ENCODE peak calls at places on chromosomes 7 and 10, in four cellular contexts. Y, O, F and P are unnamed samples.

GRCh38 chr10:69145864-69146263 is 21.9 kb downstream of the VPS26A start:
- DNase-seq in Y (no peak), O (no peak), F (no peak), P (no peak)

GRCh38 chr7:140653319-140654108 is 12.9 kb upstream of the DENND2A start:
- DNase-seq in Y (peak), O (peak), F (no peak), P (peak)

GRCh38 chr10:113957013-113957412 is 86.7 kb upstream of the ADRB1 start:
- DNase-seq in Y (no peak), O (peak), F (no peak), P (no peak)

GRCh38 chr7:16357474-16357873 is 63.9 kb downstream of the CRPPA start:
- DNase-seq in Y (no peak), O (no peak), F (no peak), P (no peak)

GRCh38 chr7:23474098-23474828 is 4.0 kb upstream of the IGF2BP3 start:
- DNase-seq in Y (peak), O (peak), F (peak), P (peak)

GRCh38 chr10:14358886-14359573 is 28.3 kb upstream of the FRMD4A start:
- DNase-seq in Y (no peak), O (no peak), F (no peak), P (no peak)

GRCh38 chr7:23598321-23598720 is 1.1 kb downstream of the CCDC126 start:
- DNase-seq in Y (no peak), O (no peak), F (no peak), P (peak)

GRCh38 chr7:157643525-157643970 is 306.7 kb downstream of the DNAJB6 start:
- DNase-seq in Y (no peak), O (no peak), F (no peak), P (no peak)

GRCh38 chr7:152571031-152571430 is 104.9 kb downstream of the XRCC2 start:
- DNase-seq in Y (no peak), O (no peak), F (no peak), P (no peak)

GRCh38 chr7:3301831-3302618 is 973 bp downstream of the SDK1 start:
- DNase-seq in Y (peak), O (peak), F (no peak), P (peak)

GRCh38 chr7:27236053-27236410 is 6.6 kb upstream of the EVX1 start:
- DNase-seq in Y (no peak), O (no peak), F (no peak), P (peak)

GRCh38 chr10:10818082-10818481 is 199.6 kb upstream of the CELF2 start:
- DNase-seq in Y (no peak), O (peak), F (no peak), P (no peak)

GRCh38 chr7:19619122-19619521 is 89.7 kb downstream of the POLR1F start:
- DNase-seq in Y (no peak), O (no peak), F (no peak), P (peak)

GRCh38 chr7:11083214-11083568 is 109.5 kb downstream of the PHF14 start:
- DNase-seq in Y (no peak), O (no peak), F (no peak), P (no peak)

GRCh38 chr10:94217431-94217830 is 145.3 kb downstream of the NOC3L start:
- DNase-seq in Y (no peak), O (no peak), F (no peak), P (no peak)

GRCh38 chr7:6650521-6651011 is 13.4 kb downstream of the ZNF316 start:
- DNase-seq in Y (no peak), O (no peak), F (no peak), P (no peak)

GRCh38 chr7:927031-927671 is 27.3 kb downstream of the ADAP1 start:
- DNase-seq in Y (no peak), O (peak), F (no peak), P (peak)

GRCh38 chr7:111329367-111330234 is 232.7 kb downstream of the IMMP2L start:
- DNase-seq in Y (no peak), O (peak), F (no peak), P (peak)

GRCh38 chr7:55887786-55888185 is 530 bp downstream of the ZNF713 start:
- DNase-seq in Y (no peak), O (peak), F (no peak), P (peak)

GRCh38 chr10:6416892-6417512 is 163.1 kb downstream of the PRKCQ start:
- DNase-seq in Y (no peak), O (peak), F (no peak), P (peak)

GRCh38 chr7:127690806-127691205 is 38.8 kb downstream of the SND1 start:
- DNase-seq in Y (no peak), O (no peak), F (no peak), P (no peak)

GRCh38 chr7:1103009-1103788 is 15.3 kb downstream of the GPER1 start:
- DNase-seq in Y (no peak), O (no peak), F (no peak), P (no peak)

GRCh38 chr7:120054376-120055100 is 218.4 kb upstream of the KCND2 start:
- DNase-seq in Y (no peak), O (peak), F (no peak), P (no peak)
- H4K8ac ChIP-seq in Y (no peak), O (peak), F (no peak), P (no peak)

GRCh38 chr10:11879387-11880168 is 56.4 kb downstream of the PROSER2 start:
- DNase-seq in Y (no peak), O (no peak), F (no peak), P (no peak)
- H2AK5ac ChIP-seq in Y (no peak), O (no peak), F (no peak), P (no peak)

GRCh38 chr10:3473271-3473670 is 300.7 kb upstream of the PITRM1 start:
- DNase-seq in Y (no peak), O (no peak), F (no peak), P (no peak)

GRCh38 chr10:3471927-3472704 is 299.5 kb upstream of the PITRM1 start:
- DNase-seq in Y (no peak), O (peak), F (no peak), P (peak)

GRCh38 chr10:3474266-3474665 is 301.7 kb upstream of the PITRM1 start:
- DNase-seq in Y (no peak), O (no peak), F (no peak), P (no peak)

GRCh38 chr10:3471497-3471896 is 298.9 kb upstream of the PITRM1 start:
- DNase-seq in Y (no peak), O (no peak), F (no peak), P (no peak)

DNA sequence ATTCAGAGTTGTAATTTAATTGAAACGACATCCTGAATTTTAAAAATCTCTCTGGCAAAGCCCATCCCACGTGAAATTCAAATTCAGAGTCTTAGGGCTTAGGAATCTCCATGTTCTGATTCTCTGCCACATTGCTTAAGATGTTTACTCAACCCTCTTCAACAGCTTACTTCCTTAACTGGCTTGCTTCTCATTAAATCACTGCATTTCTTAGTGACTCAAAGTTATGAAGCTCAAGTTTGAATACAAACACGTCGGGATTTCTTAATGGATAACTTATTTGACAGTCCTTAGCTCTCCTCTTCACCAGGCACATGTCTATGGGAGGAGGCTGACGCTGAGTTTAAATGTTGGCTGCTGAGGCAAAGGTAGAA is 300.1 kb upstream of the PITRM1 start:
- DNase-seq in Y (no peak), O (peak), F (no peak), P (no peak)
- H4K8ac ChIP-seq in Y (no peak), O (no peak), F (no peak), P (no peak)

GRCh38 chr10:653991-654646 is 35.3 kb downstream of the DIP2C start:
- DNase-seq in Y (no peak), O (peak), F (no peak), P (peak)

GRCh38 chr10:649798-650690 is 39.4 kb downstream of the DIP2C start:
- DNase-seq in Y (peak), O (peak), F (no peak), P (no peak)

GRCh38 chr10:650691-651615 is 38.5 kb downstream of the DIP2C start:
- DNase-seq in Y (no peak), O (no peak), F (no peak), P (no peak)

GRCh38 chr10:651700-652099 is 37.8 kb downstream of the DIP2C start:
- DNase-seq in Y (no peak), O (no peak), F (no peak), P (no peak)

DNA sequence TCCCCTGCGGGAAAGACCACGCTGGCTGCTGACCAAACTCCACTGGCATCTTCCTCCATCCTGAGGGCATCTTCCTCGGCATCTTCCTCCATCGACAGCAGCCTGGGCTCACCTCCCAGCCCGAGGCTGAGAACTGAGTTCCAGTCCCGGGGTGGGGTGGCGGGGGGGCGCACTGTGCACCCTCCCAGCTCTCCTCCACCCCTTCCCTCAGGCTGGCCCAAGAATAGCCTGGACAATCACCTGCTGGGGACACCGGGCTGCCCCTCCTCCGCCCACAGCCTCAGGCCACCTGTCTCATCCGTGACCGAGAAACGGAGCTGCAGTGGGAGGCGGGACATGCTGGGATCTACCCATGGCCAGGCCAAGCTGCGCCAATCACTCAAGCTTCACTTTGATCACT is 37.2 kb downstream of the DIP2C start:
- DNase-seq in Y (peak), O (no peak), F (no peak), P (no peak)
- H2AK5ac ChIP-seq in Y (no peak), O (no peak), F (no peak), P (no peak)

GRCh38 chr10:91614254-91614624 is 18.6 kb downstream of the PPP1R3C start:
- DNase-seq in Y (no peak), O (peak), F (no peak), P (no peak)
- H4K8ac ChIP-seq in Y (no peak), O (peak), F (no peak), P (no peak)